ENCODE peak calls at places on chromosomes 1 and 21, in nine cellular contexts. L is skeletal muscle cell, N is mesendoderm, G is NCI-H69, P is stomach, F is HEK293T, E is cardiac muscle cell, W is psoas muscle, X is NCI-H2227 treated with DMSO at 0.1 percent for 48 hours. A is an unnamed sample.
A peak's percentile ranks its signal among the peaks of the same experiment; 100 is the strongest.

GRCh38 chr1:224168859-224169380 is 14.1 kb upstream of the DEGS1 start:
- DNase-seq in L (peak; percentile 84), N (no peak), G (no peak), P (no peak), F (no peak), E (peak; percentile 96), W (no peak), X (no peak), A (peak; percentile 68)

GRCh38 chr21:39612233-39613028 is at the start of gene B3GALT5:
- DNase-seq in L (no peak), N (peak; percentile 89), G (peak; percentile 75), P (no peak), F (peak; percentile 54), E (no peak), W (no peak), X (peak; percentile 18), A (no peak)

GRCh38 chr1:154206212-154206611 is at the start of gene CFAP141:
- DNase-seq in L (no peak), N (peak; percentile 73), G (peak; percentile 30), P (no peak), F (no peak), E (no peak), W (no peak), X (no peak), A (no peak)

GRCh38 chr1:173478099-173478555 is 992 bp downstream of the PRDX6 start:
- DNase-seq in L (peak; percentile 80), N (peak; percentile 44), G (no peak), P (peak; percentile 58), F (peak; percentile 48), E (peak; percentile 92), W (peak; percentile 65), X (no peak), A (peak; percentile 24)

GRCh38 chr1:18108313-18109057 is 887 bp downstream of the IGSF21 start:
- DNase-seq in L (no peak), N (no peak), G (peak; percentile 31), P (no peak), F (no peak), E (no peak), W (no peak), X (no peak), A (no peak)

GRCh38 chr1:103461171-103462105 is 64.1 kb upstream of the RNPC3 start:
- DNase-seq in L (peak; percentile 5), N (peak; percentile 25), G (peak; percentile 24), P (no peak), F (peak; percentile 14), E (peak; percentile 24), W (no peak), X (no peak), A (no peak)

GRCh38 chr1:204322329-204322868 is 37.3 kb downstream of the PLEKHA6 start:
- DNase-seq in L (no peak), N (peak; percentile 81), G (no peak), P (no peak), F (no peak), E (no peak), W (no peak), X (no peak), A (no peak)

GRCh38 chr1:202590975-202591411 is 119.3 kb downstream of the SYT2 start:
- DNase-seq in L (no peak), N (no peak), G (no peak), P (no peak), F (no peak), E (no peak), W (no peak), X (no peak), A (no peak)

GRCh38 chr1:43058545-43059360 is 100.1 kb upstream of the SLC2A1 start:
- DNase-seq in L (peak; percentile 55), N (no peak), G (peak; percentile 33), P (no peak), F (no peak), E (peak; percentile 63), W (no peak), X (peak; percentile 24), A (peak; percentile 8)

GRCh38 chr1:93581917-93582850 is 99.5 kb downstream of the BCAR3 start:
- DNase-seq in L (no peak), N (no peak), G (peak; percentile 74), P (no peak), F (no peak), E (no peak), W (no peak), X (no peak), A (no peak)

GRCh38 chr1:220497220-220497756 is 30.6 kb upstream of the MARK1 start:
- DNase-seq in L (no peak), N (peak; percentile 27), G (peak; percentile 31), P (no peak), F (no peak), E (no peak), W (no peak), X (no peak), A (no peak)

A was measured in HS-5.